ENCODE peak calls at places on chromosomes 12 and 14, in six cellular contexts. One of them, this sample, is unnamed.

GRCh38 chr14:94521375-94522114 is 12.3 kb upstream of the SERPINA12 start:
- DNase-seq in GM12878: no peak
- DNase-seq in H1: no peak
- DNase-seq in HepG2: no peak
- DNase-seq in K562: no peak
- DNase-seq in A549: no peak
- DNase-seq in this sample: no peak

GRCh38 chr12:99910342-99910741 is 74.4 kb downstream of the ANKS1B start:
- DNase-seq in GM12878: no peak
- DNase-seq in K562: no peak
- DNase-seq in H1: no peak
- DNase-seq in HepG2: no peak
- DNase-seq in A549: no peak
- DNase-seq in this sample: no peak

GRCh38 chr12:54684636-54685630 is 36.8 kb upstream of the DCD start:
- DNase-seq in H1: no peak
- DNase-seq in A549: no peak
- DNase-seq in GM12878: no peak
- DNase-seq in K562: no peak
- DNase-seq in HepG2: no peak
- DNase-seq in this sample: no peak

GRCh38 chr12:132423251-132424117 is 66.5 kb upstream of the FBRSL1 start:
- DNase-seq in HepG2: peak; percentile 23
- DNase-seq in A549: peak; percentile 57
- DNase-seq in H1: no peak
- DNase-seq in GM12878: no peak
- DNase-seq in K562: peak; percentile 76
- DNase-seq in this sample: peak; percentile 81

GRCh38 chr12:116532428-116532827 is 26.8 kb upstream of the MAP1LC3B2 start:
- DNase-seq in H1: no peak
- DNase-seq in A549: no peak
- DNase-seq in K562: peak; percentile 25
- DNase-seq in GM12878: no peak
- DNase-seq in HepG2: no peak
- DNase-seq in this sample: no peak

GRCh38 chr12:46268349-46268616 is 560 bp downstream of the SLC38A1 start:
- DNase-seq in H1: no peak
- DNase-seq in A549: no peak
- DNase-seq in K562: no peak
- DNase-seq in GM12878: no peak
- DNase-seq in HepG2: no peak
- DNase-seq in this sample: no peak

GRCh38 chr12:81759215-81759991 is at the start of gene PPFIA2:
- DNase-seq in K562: no peak
- DNase-seq in A549: peak; percentile 6
- DNase-seq in GM12878: no peak
- DNase-seq in HepG2: no peak
- DNase-seq in H1: peak; percentile 60
- DNase-seq in this sample: peak; percentile 60

GRCh38 chr14:85533821-85534271 is 3.9 kb downstream of the FLRT2 start:
- DNase-seq in HepG2: no peak
- DNase-seq in GM12878: no peak
- DNase-seq in A549: no peak
- DNase-seq in K562: no peak
- DNase-seq in H1: peak; percentile 74
- DNase-seq in this sample: no peak

GRCh38 chr14:32545109-32545857 is 216.2 kb downstream of the AKAP6 start:
- DNase-seq in H1: no peak
- DNase-seq in K562: no peak
- DNase-seq in GM12878: no peak
- DNase-seq in A549: no peak
- DNase-seq in HepG2: no peak
- DNase-seq in this sample: no peak

GRCh38 chr12:58961166-58961565 is 40.9 kb upstream of the LRIG3 start:
- DNase-seq in A549: no peak
- DNase-seq in K562: no peak
- DNase-seq in HepG2: no peak
- DNase-seq in H1: no peak
- DNase-seq in GM12878: no peak
- DNase-seq in this sample: no peak

GRCh38 chr14:55699131-55700057 is 119.4 kb downstream of the KTN1 start:
- DNase-seq in H1: no peak
- DNase-seq in HepG2: peak; percentile 6
- DNase-seq in K562: no peak
- DNase-seq in GM12878: no peak
- DNase-seq in A549: peak; percentile 92
- DNase-seq in this sample: no peak

GRCh38 chr14:27145170-27145569 is 547.3 kb upstream of the NOVA1 start:
- DNase-seq in GM12878: no peak
- DNase-seq in HepG2: no peak
- DNase-seq in K562: no peak
- DNase-seq in H1: no peak
- DNase-seq in A549: no peak
- DNase-seq in this sample: no peak

GRCh38 chr14:91015435-91015834 is 45.0 kb downstream of the RPS6KA5 start:
- DNase-seq in K562: no peak
- DNase-seq in HepG2: no peak
- DNase-seq in H1: no peak
- DNase-seq in GM12878: no peak
- DNase-seq in A549: no peak
- DNase-seq in this sample: no peak

GRCh38 chr14:67444395-67444794 is 32.4 kb upstream of the PLEK2 start:
- DNase-seq in H1: no peak
- DNase-seq in K562: no peak
- DNase-seq in HepG2: no peak
- DNase-seq in A549: no peak
- DNase-seq in GM12878: no peak
- DNase-seq in this sample: no peak

GRCh38 chr12:46221255-46222128 is 47.4 kb downstream of the SLC38A1 start:
- DNase-seq in H1: no peak
- DNase-seq in K562: peak; percentile 20
- DNase-seq in HepG2: no peak
- DNase-seq in GM12878: no peak
- DNase-seq in A549: no peak
- DNase-seq in this sample: peak; percentile 9

GRCh38 chr12:10393291-10393690 is 3.5 kb upstream of the KLRK1 start:
- DNase-seq in K562: no peak
- DNase-seq in GM12878: no peak
- DNase-seq in H1: no peak
- DNase-seq in HepG2: no peak
- DNase-seq in A549: no peak
- DNase-seq in this sample: no peak

GRCh38 chr14:68955164-68955921 is 23.8 kb downstream of the ACTN1 start:
- DNase-seq in A549: no peak
- DNase-seq in H1: no peak
- DNase-seq in K562: no peak
- DNase-seq in GM12878: no peak
- DNase-seq in HepG2: peak; percentile 93
- DNase-seq in this sample: no peak

GRCh38 chr12:38102197-38102596 is 214.4 kb upstream of the ALG10B start:
- DNase-seq in HepG2: no peak
- DNase-seq in H1: no peak
- DNase-seq in GM12878: no peak
- DNase-seq in A549: peak; percentile 45
- DNase-seq in K562: no peak
- DNase-seq in this sample: no peak

GRCh38 chr12:38099686-38100085 is 216.9 kb upstream of the ALG10B start:
- DNase-seq in A549: no peak
- DNase-seq in K562: no peak
- DNase-seq in HepG2: no peak
- DNase-seq in H1: no peak
- DNase-seq in GM12878: no peak
- DNase-seq in this sample: no peak

GRCh38 chr12:38101753-38102152 is 214.8 kb upstream of the ALG10B start:
- DNase-seq in K562: no peak
- DNase-seq in A549: no peak
- DNase-seq in GM12878: no peak
- DNase-seq in HepG2: no peak
- DNase-seq in H1: no peak
- DNase-seq in this sample: no peak
- H3K9me3 ChIP-seq in K562: no peaks in the 10 kb centered on the region
- H3K9me3 ChIP-seq in A549: no peaks in the 10 kb centered on the region
- H3K9me3 ChIP-seq in GM12878: no peaks in the 10 kb centered on the region
- H3K9me3 ChIP-seq in HepG2: no peaks in the 10 kb centered on the region
- H3K9me3 ChIP-seq in H1: peaks cover 60% of the 10 kb centered on the region
- H3K9me3 ChIP-seq in this sample: no peaks in the 10 kb centered on the region

GRCh38 chr12:112515868-112516267 is 97.1 kb downstream of the PTPN11 start:
- DNase-seq in H1: no peak
- DNase-seq in HepG2: no peak
- DNase-seq in A549: no peak
- DNase-seq in GM12878: no peak
- DNase-seq in K562: no peak
- DNase-seq in this sample: no peak
- TF ChIP-seq CHD2 in H1: no peak
- TF ChIP-seq CHD2 in HepG2: no peak
- TF ChIP-seq CHD2 in A549: no peak
- TF ChIP-seq CHD2 in GM12878: no peak
- TF ChIP-seq CHD2 in K562: no peak
- TF ChIP-seq CHD2 in this sample: no peak

GRCh38 chr14:62126885-62127478 is 364.8 kb downstream of the SNAPC1 start:
- DNase-seq in GM12878: no peak
- DNase-seq in A549: peak; percentile 58
- DNase-seq in K562: peak; percentile 12
- DNase-seq in HepG2: peak; percentile 27
- DNase-seq in H1: no peak
- DNase-seq in this sample: peak; percentile 28
- H3K9me3 ChIP-seq in GM12878: no peaks in the 10 kb centered on the region
- H3K9me3 ChIP-seq in A549: no peaks in the 10 kb centered on the region
- H3K9me3 ChIP-seq in K562: no peaks in the 10 kb centered on the region
- H3K9me3 ChIP-seq in HepG2: no peaks in the 10 kb centered on the region
- H3K9me3 ChIP-seq in H1: no peaks in the 10 kb centered on the region
- H3K9me3 ChIP-seq in this sample: no peaks in the 10 kb centered on the region

GRCh38 chr14:58637391-58638230 is at the start of gene DACT1:
- DNase-seq in K562: peak; percentile 66
- DNase-seq in GM12878: no peak
- DNase-seq in HepG2: no peak
- DNase-seq in H1: peak; percentile 78
- DNase-seq in A549: peak; percentile 35
- DNase-seq in this sample: peak; percentile 82
- TF ChIP-seq CHD2 in K562: no peak
- TF ChIP-seq CHD2 in GM12878: no peak
- TF ChIP-seq CHD2 in HepG2: no peak
- TF ChIP-seq CHD2 in H1: no peak
- TF ChIP-seq CHD2 in A549: no peak
- TF ChIP-seq CHD2 in this sample: no peak

GRCh38 chr12:34298176-34298970 is 276.1 kb downstream of the ALG10 start:
- DNase-seq in K562: no peak
- DNase-seq in GM12878: no peak
- DNase-seq in HepG2: no peak
- DNase-seq in A549: no peak
- DNase-seq in H1: no peak
- DNase-seq in this sample: no peak
- H3K9me3 ChIP-seq in K562: no peaks in the 10 kb centered on the region
- H3K9me3 ChIP-seq in GM12878: no peaks in the 10 kb centered on the region
- H3K9me3 ChIP-seq in HepG2: no peaks in the 10 kb centered on the region
- H3K9me3 ChIP-seq in A549: no peaks in the 10 kb centered on the region
- H3K9me3 ChIP-seq in H1: peaks cover 100% of the 10 kb centered on the region
- H3K9me3 ChIP-seq in this sample: no peaks in the 10 kb centered on the region

DNA sequence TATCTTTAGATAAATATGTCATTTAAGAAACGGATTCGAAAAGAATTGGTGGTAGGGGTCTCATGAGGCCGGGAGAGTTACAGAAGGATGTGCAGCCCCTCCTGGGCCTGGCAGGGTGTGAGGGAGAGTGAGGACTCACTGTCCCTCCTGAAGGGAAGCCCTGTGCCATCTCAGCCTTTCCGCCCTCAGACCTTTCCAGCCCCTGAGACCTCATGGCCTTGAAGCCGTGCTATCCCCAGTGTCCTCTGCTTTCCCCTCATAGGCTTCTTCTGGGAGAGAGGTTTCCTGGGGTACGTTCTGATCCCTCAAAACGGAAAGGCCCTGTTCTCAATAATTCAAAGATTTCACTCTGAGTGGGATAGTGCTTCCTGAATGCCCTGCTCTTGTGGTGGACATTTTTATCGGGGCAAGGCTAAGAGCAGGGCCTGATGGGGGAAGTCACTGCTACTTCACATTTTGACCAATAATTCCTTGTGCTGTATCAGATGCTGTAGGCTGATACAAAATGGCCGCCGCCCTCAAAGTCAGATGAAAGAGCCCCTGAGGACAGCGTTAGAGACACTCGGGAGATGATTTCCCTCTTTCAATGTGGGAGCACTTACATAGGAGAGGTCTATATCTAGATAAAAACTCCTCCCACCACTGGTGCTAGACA is 1.3 kb downstream of the CD4 start:
- DNase-seq in GM12878: no peak
- DNase-seq in HepG2: no peak
- DNase-seq in H1: no peak
- DNase-seq in K562: no peak
- DNase-seq in A549: no peak
- DNase-seq in this sample: no peak
- TF ChIP-seq CHD2 in GM12878: no peak
- TF ChIP-seq CHD2 in HepG2: no peak
- TF ChIP-seq CHD2 in H1: no peak
- TF ChIP-seq CHD2 in K562: no peak
- TF ChIP-seq CHD2 in A549: no peak
- TF ChIP-seq CHD2 in this sample: no peak